ENCODE peak calls at places on chromosome 7, in six cellular contexts. V, K, X, F, S and L are unnamed samples.

GRCh38 chr7:150959739-150960734 is 18.1 kb downstream of the KCNH2 start:
- DNase-seq in F (no peak), V (no peak), X (no peak), K (no peak), S (peak; percentile 96), L (peak; percentile 91)

GRCh38 chr7:107315821-107316220 is 147.0 kb downstream of the HBP1 start:
- DNase-seq in S (no peak), V (no peak), X (no peak), F (no peak), K (no peak), L (no peak)

GRCh38 chr7:2821161-2821841 is 22.8 kb downstream of the GNA12 start:
- DNase-seq in X (peak; percentile 67), V (peak; percentile 53), S (no peak), K (peak; percentile 56), F (no peak), L (peak; percentile 31)

GRCh38 chr7:15685358-15686181 is 913 bp downstream of the MEOX2 start:
- DNase-seq in F (no peak), S (no peak), K (no peak), V (no peak), X (peak; percentile 54), L (no peak)

GRCh38 chr7:81482600-81483186 is 287.2 kb downstream of the HGF start:
- DNase-seq in F (peak; percentile 4), S (peak; percentile 21), V (no peak), K (peak; percentile 57), X (peak; percentile 40), L (peak; percentile 62)

GRCh38 chr7:149854611-149855367 is 16.6 kb downstream of the ZNF862 start:
- DNase-seq in K (no peak), X (no peak), V (no peak), F (peak; percentile 53), S (peak; percentile 71), L (no peak)

GRCh38 chr7:148035950-148036349 is 554.6 kb upstream of the C7orf33 start:
- DNase-seq in K (no peak), S (no peak), X (no peak), V (no peak), F (no peak), L (no peak)

GRCh38 chr7:45073843-45074737 is 14.7 kb downstream of the NACAD start:
- DNase-seq in V (no peak), S (no peak), K (no peak), X (no peak), F (no peak), L (no peak)

GRCh38 chr7:135514856-135515255 is 5.0 kb upstream of the CNOT4 start:
- DNase-seq in K (no peak), F (no peak), V (no peak), X (no peak), S (no peak), L (no peak)

GRCh38 chr7:138170298-138170697 is 94.0 kb downstream of the AKR1D1 start:
- DNase-seq in K (no peak), V (no peak), X (no peak), S (no peak), F (peak; percentile 50), L (no peak)

GRCh38 chr7:130683026-130683425 is 3.3 kb downstream of the TSGA13 start:
- DNase-seq in F (no peak), V (no peak), K (no peak), S (no peak), X (no peak), L (no peak)

GRCh38 chr7:82131224-82131623 is 312.4 kb downstream of the CACNA2D1 start:
- DNase-seq in K (peak; percentile 39), V (no peak), F (no peak), X (no peak), S (no peak), L (no peak)

GRCh38 chr7:46932656-46933424 is 649.1 kb downstream of the TNS3 start:
- DNase-seq in S (no peak), V (no peak), F (no peak), X (peak; percentile 34), K (peak; percentile 11), L (peak; percentile 77)

GRCh38 chr7:155916926-155917655 is 104.8 kb upstream of the SHH start:
- DNase-seq in V (no peak), X (no peak), F (no peak), S (no peak), K (peak; percentile 23), L (no peak)

GRCh38 chr7:55133630-55134392 is 115.0 kb downstream of the EGFR start:
- DNase-seq in F (peak; percentile 73), S (peak; percentile 74), X (peak; percentile 93), V (no peak), K (peak; percentile 86), L (no peak)

GRCh38 chr7:105857009-105857952 is 19.1 kb downstream of the ATXN7L1 start:
- DNase-seq in X (no peak), S (no peak), K (no peak), V (no peak), F (peak; percentile 12), L (no peak)

GRCh38 chr7:111796671-111797070 is 234.4 kb upstream of the IMMP2L start:
- DNase-seq in S (peak; percentile 24), F (no peak), K (peak; percentile 25), V (no peak), X (no peak), L (peak; percentile 38)

GRCh38 chr7:159191236-159191635 is 46.6 kb upstream of the VIPR2 start:
- DNase-seq in K (no peak), V (no peak), F (no peak), S (no peak), X (no peak), L (no peak)

GRCh38 chr7:34850681-34851080 is 186.6 kb downstream of the DPY19L1 start:
- DNase-seq in X (peak; percentile 40), S (no peak), K (no peak), F (no peak), V (no peak), L (no peak)

GRCh38 chr7:150368884-150369739 is 490 bp downstream of the REPIN1 start:
- DNase-seq in F (peak; percentile 77), X (peak; percentile 78), K (peak; percentile 78), S (peak; percentile 71), V (no peak), L (peak; percentile 88)

GRCh38 chr7:39062811-39063210 is 85.1 kb downstream of the POU6F2 start:
- DNase-seq in F (no peak), V (no peak), S (no peak), X (no peak), K (no peak), L (no peak)

GRCh38 chr7:12031186-12031585 is 179.9 kb upstream of the TMEM106B start:
- DNase-seq in S (no peak), V (no peak), X (no peak), K (no peak), F (no peak), L (no peak)

GRCh38 chr7:14691597-14692203 is 210.9 kb downstream of the DGKB start:
- DNase-seq in F (peak; percentile 1), S (peak; percentile 57), X (peak; percentile 42), V (no peak), K (peak; percentile 32), L (peak; percentile 48)

GRCh38 chr7:107234436-107234835 is 65.6 kb downstream of the HBP1 start:
- DNase-seq in V (no peak), K (no peak), X (peak; percentile 10), S (no peak), F (no peak), L (no peak)

GRCh38 chr7:158276414-158277218 is 311.0 kb downstream of the PTPRN2 start:
- DNase-seq in F (no peak), K (no peak), S (no peak), V (no peak), X (no peak), L (no peak)

GRCh38 chr7:41915861-41916260 is 213.0 kb upstream of the INHBA start:
- DNase-seq in V (no peak), F (no peak), K (no peak), X (no peak), S (no peak), L (peak; percentile 39)

DNA sequence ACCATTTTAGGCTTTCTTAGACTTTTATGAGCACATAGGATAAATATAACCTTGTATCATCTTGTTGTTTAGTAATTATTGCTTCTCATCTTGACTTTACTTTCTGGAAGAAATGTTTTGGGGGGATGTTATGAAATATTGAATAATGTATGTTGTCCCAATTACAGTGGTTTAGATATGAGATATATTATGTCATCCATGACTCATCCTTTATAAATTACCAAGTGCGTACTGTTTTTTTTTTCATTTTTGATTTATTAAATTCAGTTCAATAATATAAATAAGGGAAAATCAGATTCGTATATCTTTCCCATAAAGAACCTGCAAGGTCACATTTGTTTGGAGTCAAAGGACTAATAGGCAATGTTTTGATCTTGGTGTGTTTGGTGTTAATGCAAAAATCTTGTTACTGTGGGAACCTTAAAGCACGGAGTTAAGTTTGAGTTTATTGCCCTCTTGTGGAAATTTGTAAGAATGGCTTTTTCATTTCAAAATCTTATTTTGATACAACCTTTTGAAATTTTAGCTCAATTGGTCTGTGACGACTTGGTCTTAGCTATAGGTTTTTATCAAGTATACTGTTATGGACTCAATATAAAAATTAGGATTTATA is 108.6 kb downstream of the SRI start:
- DNase-seq in V (no peak), X (peak; percentile 65), F (peak; percentile 35), K (peak; percentile 53), S (peak; percentile 39), L (peak; percentile 66)
- TF ChIP-seq MYC in V (no peak), X (no peak), F (no peak), K (no peak), S (no peak), L (no peak)

GRCh38 chr7:18221377-18222290 is 194.0 kb upstream of the PRPS1L1 start:
- DNase-seq in S (no peak), K (no peak), V (no peak), X (no peak), F (no peak), L (peak; percentile 30)
- TF ChIP-seq MAX in S (no peak), K (no peak), V (no peak), X (no peak), F (no peak), L (no peak)

GRCh38 chr7:26709210-26709990 is 155.0 kb downstream of the SKAP2 start:
- DNase-seq in F (no peak), S (no peak), V (no peak), X (no peak), K (no peak), L (peak; percentile 48)

GRCh38 chr7:26718063-26718462 is 146.3 kb downstream of the SKAP2 start:
- DNase-seq in X (no peak), K (no peak), V (no peak), F (no peak), S (no peak), L (no peak)

DNA sequence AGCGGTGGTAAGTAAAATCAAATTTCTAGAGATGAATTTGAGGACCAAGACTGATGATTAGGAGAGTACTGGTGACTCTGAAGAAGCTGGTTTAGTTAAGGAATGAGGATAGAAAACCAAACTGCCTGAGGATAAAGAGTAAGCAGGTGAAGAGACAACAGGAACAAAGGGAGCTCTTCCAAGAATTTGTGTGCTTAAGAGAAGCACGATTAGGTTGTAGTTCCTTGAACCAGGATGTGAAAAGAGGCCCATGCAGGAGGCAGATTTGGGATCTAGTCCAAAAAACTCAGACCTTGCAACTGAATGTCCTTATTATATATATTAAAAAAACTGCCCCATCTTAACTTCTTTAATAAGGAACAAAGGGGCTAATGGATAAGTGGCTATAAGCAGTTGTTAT is 150.4 kb downstream of the SKAP2 start:
- DNase-seq in S (no peak), V (no peak), X (no peak), K (no peak), F (no peak), L (no peak)
- TF ChIP-seq MYC in S (no peak), V (no peak), X (no peak), K (no peak), F (no peak), L (no peak)

DNA sequence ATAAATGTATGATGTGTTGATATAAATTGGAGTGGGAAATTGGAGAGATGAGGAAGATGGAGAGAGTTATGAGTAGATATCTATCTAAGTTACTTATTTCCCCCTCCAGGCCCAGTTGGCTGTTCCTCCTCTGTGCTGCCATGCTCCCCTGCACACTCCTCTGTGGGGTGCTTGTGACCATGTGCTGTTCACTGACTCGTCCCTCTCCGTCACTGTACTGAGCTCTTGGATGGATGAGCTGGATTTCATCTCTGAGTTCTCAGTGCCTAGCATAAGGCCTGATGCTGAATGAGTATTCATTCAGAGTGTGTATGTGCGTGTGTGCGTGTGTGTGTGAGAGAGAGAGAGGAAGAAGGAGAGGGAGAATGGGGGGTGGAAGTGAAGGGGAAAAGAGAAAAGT is 14.5 kb downstream of the OR9A2 start:
- DNase-seq in V (no peak), X (no peak), K (no peak), F (no peak), S (no peak), L (no peak)
- TF ChIP-seq MAX in V (no peak), X (no peak), K (no peak), F (no peak), S (no peak), L (no peak)